ENCODE peak calls at places on chromosomes 13 and 19, in nine cellular contexts. F is vagina; T is endothelial cell; X is fibroblast of pulmonary artery; S is endodermal cell; Z is K562; H is HCT116; J is WTC11; Y is CD8-positive, alpha-beta T cell. A is an unnamed sample.

GRCh38 chr13:45167611-45168554 is 33.0 kb downstream of the KCTD4 start:
- DNase-seq in Y (no peak), S (no peak), F (no peak), T (no peak), Z (peak), H (peak), X (peak), J (no peak), A (no peak)

GRCh38 chr13:24503376-24503690 is 9.2 kb downstream of the PARP4 start:
- DNase-seq in F (no peak), X (no peak), H (no peak), Y (no peak), T (no peak), J (no peak), Z (peak), S (no peak), A (no peak)

GRCh38 chr19:48249502-48250014 is 6.2 kb downstream of the CARD8 start:
- DNase-seq in H (no peak), T (peak), Y (peak), Z (no peak), F (no peak), S (no peak), J (no peak), X (peak), A (no peak)

GRCh38 chr13:113895436-113895835 is 31.6 kb upstream of the GAS6 start:
- DNase-seq in Y (no peak), H (no peak), X (no peak), Z (no peak), J (no peak), F (no peak), T (no peak), S (no peak), A (no peak)

GRCh38 chr13:76976488-76976887 is 15.4 kb upstream of the CLN5 start:
- DNase-seq in Y (no peak), S (no peak), F (no peak), X (no peak), J (no peak), Z (no peak), H (no peak), T (no peak), A (no peak)

GRCh38 chr19:49533551-49534488 is 6.0 kb downstream of the RCN3 start:
- DNase-seq in Z (peak), T (peak), J (peak), F (no peak), Y (peak), S (peak), H (no peak), X (peak), A (peak)

GRCh38 chr13:73462241-73462640 is 403.4 kb downstream of the KLF5 start:
- DNase-seq in Y (no peak), S (no peak), Z (no peak), X (no peak), H (no peak), J (no peak), F (no peak), T (no peak), A (no peak)

GRCh38 chr19:12482505-12482886 is 2.1 kb downstream of the ZNF709 start:
- DNase-seq in S (no peak), J (no peak), T (no peak), Z (no peak), H (no peak), X (no peak), Y (no peak), F (no peak), A (no peak)

GRCh38 chr19:46192990-46193650 is 36.4 kb upstream of the IGFL1 start:
- DNase-seq in J (no peak), T (no peak), F (no peak), Z (peak), S (no peak), H (no peak), X (peak), Y (no peak), A (no peak)

GRCh38 chr13:52707375-52707774 is 32.2 kb downstream of the CNMD start:
- DNase-seq in J (no peak), Z (no peak), Y (no peak), X (no peak), H (no peak), T (no peak), F (no peak), S (no peak), A (no peak)

GRCh38 chr13:28044608-28045007 is 55.8 kb downstream of the FLT3 start:
- DNase-seq in Y (no peak), F (no peak), J (no peak), T (no peak), X (no peak), S (no peak), Z (no peak), H (no peak), A (no peak)

GRCh38 chr19:52345162-52345561 is 9.1 kb downstream of the ZNF610 start:
- DNase-seq in T (no peak), J (no peak), F (no peak), X (no peak), Z (no peak), S (no peak), H (no peak), Y (no peak), A (no peak)

GRCh38 chr19:14318873-14319272 is 62.4 kb upstream of the ADGRE5 start:
- DNase-seq in F (no peak), Y (no peak), T (peak), H (no peak), J (peak), Z (peak), X (no peak), S (peak), A (no peak)

GRCh38 chr13:86095351-86095750 is 296.1 kb upstream of the SLITRK6 start:
- DNase-seq in F (no peak), S (no peak), Y (no peak), H (no peak), J (no peak), T (no peak), X (no peak), Z (no peak), A (no peak)

GRCh38 chr13:64758520-64758919 is 2471.6 kb downstream of the PCDH9 start:
- DNase-seq in J (no peak), T (no peak), F (no peak), S (peak), X (peak), Y (no peak), H (no peak), Z (no peak), A (no peak)

GRCh38 chr13:106373304-106373988 is 162.0 kb downstream of the EFNB2 start:
- DNase-seq in S (no peak), H (no peak), Z (no peak), J (no peak), T (no peak), Y (no peak), X (no peak), F (no peak), A (no peak)

GRCh38 chr13:111152836-111153235 is 37.7 kb downstream of the ARHGEF7 start:
- DNase-seq in X (no peak), F (no peak), Y (no peak), Z (no peak), S (no peak), T (no peak), H (peak), J (no peak), A (no peak)

GRCh38 chr13:111158136-111158805 is 43.2 kb downstream of the ARHGEF7 start:
- DNase-seq in J (no peak), S (no peak), F (no peak), T (no peak), H (no peak), Y (no peak), X (peak), Z (no peak), A (no peak)

GRCh38 chr13:111156421-111156820 is 41.3 kb downstream of the ARHGEF7 start:
- DNase-seq in J (no peak), H (no peak), T (no peak), S (no peak), X (peak), F (no peak), Y (no peak), Z (no peak), A (no peak)

GRCh38 chr13:111153977-111154332 is 38.8 kb downstream of the ARHGEF7 start:
- DNase-seq in H (no peak), Y (no peak), Z (peak), X (no peak), F (no peak), S (no peak), T (no peak), J (no peak), A (peak)

DNA sequence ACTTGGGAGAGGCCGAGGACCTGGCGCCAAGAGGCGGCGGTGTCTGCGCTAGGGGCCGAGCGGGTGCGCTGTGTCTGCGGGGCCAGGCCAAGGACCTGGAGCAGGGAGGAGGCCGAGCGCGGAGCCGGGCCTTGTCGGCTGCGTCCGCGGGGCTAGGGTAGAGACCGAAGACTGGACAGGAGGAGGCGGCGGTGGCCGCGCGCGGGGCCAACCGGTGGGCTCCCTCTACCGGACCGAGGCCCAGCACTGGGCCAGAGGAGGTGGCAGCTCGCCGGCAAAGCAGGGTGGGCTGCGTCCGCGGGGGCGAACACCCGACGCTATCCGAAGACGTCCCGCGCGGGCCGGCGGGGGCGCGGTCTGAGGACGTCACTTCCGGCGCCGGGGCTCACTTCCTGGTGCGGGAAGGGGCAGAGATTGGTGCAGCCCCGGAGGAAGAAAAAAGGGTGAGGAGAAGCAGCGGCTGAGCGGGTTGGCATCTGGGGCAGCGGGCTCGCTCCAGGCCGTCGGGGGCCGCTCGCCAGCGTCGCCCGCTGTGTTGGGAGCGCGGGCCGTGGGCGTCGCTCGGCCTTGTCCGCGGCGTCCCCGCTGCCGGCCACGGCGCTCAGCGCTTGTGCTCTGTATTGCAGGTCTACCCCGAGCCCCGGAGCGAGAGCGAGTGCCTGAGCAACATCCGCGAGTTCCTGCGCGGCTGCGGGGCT is 38.3 kb downstream of the ARHGEF7 start:
- DNase-seq in H (peak), T (peak), F (peak), J (peak), Z (peak), X (peak), S (peak), Y (peak), A (peak)
- TF ChIP-seq CTCF in H (peak), T (no peak), F (no peak), J (no peak), Z (peak), X (no peak), S (peak), Y (no peak), A (no peak)

DNA sequence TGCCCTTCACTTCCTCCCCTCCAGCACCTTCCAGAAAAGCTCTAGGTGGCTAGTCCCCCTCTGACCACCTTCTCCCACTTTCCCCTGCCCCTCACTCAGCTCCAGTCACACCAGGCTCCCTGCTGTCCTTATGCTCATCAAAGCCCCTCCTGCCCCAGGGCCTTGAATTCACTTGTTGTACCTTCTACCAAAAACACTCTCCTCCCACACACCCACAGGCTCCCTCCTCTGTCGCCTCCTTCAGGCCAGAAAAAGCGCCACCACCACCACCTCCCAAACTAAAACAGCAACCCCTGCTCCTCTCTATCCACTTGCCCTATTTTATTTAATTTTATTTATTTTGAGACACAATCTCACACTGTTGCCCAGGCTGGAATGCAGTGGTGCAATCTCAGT is 4.8 kb upstream of the CEACAM16 start:
- DNase-seq in Y (no peak), H (no peak), X (no peak), T (no peak), J (no peak), Z (peak), F (no peak), S (peak), A (no peak)
- TF ChIP-seq CTCF in Y (no peak), H (peak), X (peak), T (peak), J (no peak), Z (peak), F (no peak), S (peak), A (no peak)

DNA sequence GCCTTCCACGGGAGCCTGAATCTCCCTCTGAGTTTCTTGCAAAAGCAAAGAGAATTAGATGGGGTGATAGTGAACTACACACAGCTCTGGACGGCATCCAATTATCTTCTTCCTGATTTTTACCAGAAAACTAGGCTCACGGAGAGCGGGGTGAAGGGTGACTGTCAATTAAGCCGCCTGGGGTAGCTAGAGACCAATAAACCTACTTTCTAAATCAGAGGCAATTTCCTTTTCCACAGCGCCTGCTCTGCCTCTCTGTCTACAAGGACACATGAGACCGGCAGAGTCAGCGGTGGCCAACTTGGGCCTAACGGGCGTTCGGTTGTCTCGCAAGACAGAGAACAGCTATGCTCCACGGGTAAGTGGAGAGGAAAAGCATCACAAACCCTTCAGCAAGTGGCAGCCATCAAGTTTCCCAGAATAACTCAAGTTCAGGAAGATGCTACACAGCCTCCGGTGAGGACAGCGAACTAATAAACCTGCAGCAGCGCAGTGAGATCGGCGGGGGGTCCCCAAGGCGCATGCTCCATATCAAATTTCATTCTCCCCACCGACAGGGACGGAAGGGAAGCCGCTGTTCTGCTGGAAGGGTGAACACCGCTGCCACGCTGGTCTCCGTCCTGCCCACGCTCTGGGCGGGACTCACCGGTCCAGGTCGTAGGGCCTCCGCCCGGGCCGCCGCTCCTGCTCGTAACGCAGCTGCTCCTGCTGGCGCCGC is 25.7 kb upstream of the TINCR start:
- DNase-seq in Y (no peak), J (no peak), S (no peak), Z (no peak), X (no peak), F (no peak), T (no peak), H (no peak), A (no peak)
- TF ChIP-seq CTCF in Y (no peak), J (no peak), S (no peak), Z (no peak), X (no peak), F (no peak), T (no peak), H (no peak), A (no peak)

GRCh38 chr19:28341810-28342350 is 871.1 kb downstream of the UQCRFS1 start:
- DNase-seq in J (no peak), X (no peak), F (peak), S (no peak), Y (no peak), Z (no peak), H (no peak), T (no peak), A (no peak)
- TF ChIP-seq CTCF in J (no peak), X (no peak), F (no peak), S (no peak), Y (no peak), Z (no peak), H (no peak), T (no peak), A (no peak)

GRCh38 chr19:16621165-16621800 is 6.7 kb downstream of the MED26 start:
- DNase-seq in Y (no peak), X (no peak), Z (no peak), H (no peak), S (no peak), F (no peak), T (no peak), J (no peak), A (no peak)
- TF ChIP-seq CTCF in Y (no peak), X (no peak), Z (no peak), H (no peak), S (no peak), F (no peak), T (no peak), J (no peak), A (no peak)

A was measured in suprapubic skin.